ENCODE peak calls at places on chromosomes 3 and 15, in seven cellular contexts. K is H9; V is Peyer's patch; B is activated CD8-positive, alpha-beta T cell treated with anti-CD3 and anti-CD28 coated beads for 36 hours; F is K562; C is AG09309; W is omental fat pad. L is an unnamed sample.

GRCh38 chr3:53159415-53160135 is 1.4 kb upstream of the PRKCD start:
- DNase-seq in K (peak), V (peak), B (no peak), F (no peak), C (no peak), W (no peak), L (no peak)

GRCh38 chr3:127628426-127628787 is 578 bp upstream of the PODXL2 start:
- DNase-seq in K (no peak), V (no peak), B (no peak), F (no peak), C (no peak), W (no peak), L (no peak)

GRCh38 chr3:113746955-113747718 is at the start of gene ATP6V1A:
- DNase-seq in K (peak), V (peak), B (peak), F (peak), C (no peak), W (peak), L (no peak)

GRCh38 chr3:142586803-142587406 is 8.4 kb upstream of the ATR start:
- DNase-seq in K (peak), V (no peak), B (peak), F (peak), C (peak), W (no peak), L (peak)

GRCh38 chr15:43316007-43316968 is 14.1 kb downstream of the LCMT2 start:
- DNase-seq in K (no peak), V (no peak), B (no peak), F (no peak), C (no peak), W (no peak), L (no peak)

GRCh38 chr3:172666873-172667694 is 43.8 kb downstream of the NCEH1 start:
- DNase-seq in K (peak), V (no peak), B (peak), F (peak), C (peak), W (peak), L (peak)

GRCh38 chr3:31219131-31219843 is 313.4 kb upstream of the STT3B start:
- DNase-seq in K (no peak), V (no peak), B (no peak), F (no peak), C (peak), W (no peak), L (no peak)

GRCh38 chr3:45100998-45101407 is 45.2 kb downstream of the CDCP1 start:
- DNase-seq in K (no peak), V (no peak), B (peak), F (peak), C (peak), W (no peak), L (no peak)

GRCh38 chr3:189169728-189170127 is 2.0 kb upstream of the TPRG1 start:
- DNase-seq in K (peak), V (no peak), B (no peak), F (no peak), C (no peak), W (no peak), L (no peak)

GRCh38 chr15:25795061-25795460 is 68.1 kb downstream of the ATP10A start:
- DNase-seq in K (peak), V (peak), B (no peak), F (no peak), C (no peak), W (no peak), L (no peak)

GRCh38 chr15:43285609-43286037 is 18.9 kb upstream of the TGM5 start:
- DNase-seq in K (no peak), V (no peak), B (peak), F (peak), C (peak), W (peak), L (peak)

DNA sequence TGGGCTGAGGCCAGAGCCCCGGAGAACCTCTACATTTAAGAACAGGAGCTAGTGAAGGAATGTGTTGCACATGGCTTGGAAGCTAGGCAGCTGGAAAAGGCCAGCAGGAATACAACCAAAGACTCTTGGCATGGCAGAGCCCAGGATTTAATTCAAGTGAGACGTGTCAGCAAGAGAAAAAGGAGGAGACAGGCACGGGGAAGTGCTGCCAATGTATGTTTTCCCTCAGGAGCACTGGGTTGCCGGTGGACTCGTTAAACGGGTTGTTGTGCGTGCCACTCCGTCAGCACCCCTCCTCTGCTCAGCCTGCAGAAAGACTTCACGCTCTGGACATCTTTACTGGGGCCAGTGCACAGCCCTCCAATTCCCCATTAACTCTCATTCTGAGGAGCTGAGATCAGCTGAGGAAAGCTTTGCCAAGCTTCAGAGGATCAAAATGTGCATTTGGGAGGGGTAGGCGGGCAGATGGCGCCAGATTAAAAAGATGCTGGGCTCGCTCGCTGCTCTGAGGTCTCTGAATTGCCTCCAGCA is 103.7 kb downstream of the PDZRN3 start:
- DNase-seq in K (no peak), V (no peak), B (no peak), F (no peak), C (no peak), W (no peak), L (no peak)
- TF ChIP-seq CTCF in K (no peak), V (no peak), B (no peak), F (no peak), C (no peak), W (no peak), L (no peak)

GRCh38 chr15:67501177-67501835 is 19.6 kb upstream of the C15orf61 start:
- DNase-seq in K (no peak), V (no peak), B (no peak), F (no peak), C (no peak), W (no peak), L (no peak)
- TF ChIP-seq CTCF in K (peak), V (peak), B (no peak), F (peak), C (peak), W (no peak), L (no peak)

DNA sequence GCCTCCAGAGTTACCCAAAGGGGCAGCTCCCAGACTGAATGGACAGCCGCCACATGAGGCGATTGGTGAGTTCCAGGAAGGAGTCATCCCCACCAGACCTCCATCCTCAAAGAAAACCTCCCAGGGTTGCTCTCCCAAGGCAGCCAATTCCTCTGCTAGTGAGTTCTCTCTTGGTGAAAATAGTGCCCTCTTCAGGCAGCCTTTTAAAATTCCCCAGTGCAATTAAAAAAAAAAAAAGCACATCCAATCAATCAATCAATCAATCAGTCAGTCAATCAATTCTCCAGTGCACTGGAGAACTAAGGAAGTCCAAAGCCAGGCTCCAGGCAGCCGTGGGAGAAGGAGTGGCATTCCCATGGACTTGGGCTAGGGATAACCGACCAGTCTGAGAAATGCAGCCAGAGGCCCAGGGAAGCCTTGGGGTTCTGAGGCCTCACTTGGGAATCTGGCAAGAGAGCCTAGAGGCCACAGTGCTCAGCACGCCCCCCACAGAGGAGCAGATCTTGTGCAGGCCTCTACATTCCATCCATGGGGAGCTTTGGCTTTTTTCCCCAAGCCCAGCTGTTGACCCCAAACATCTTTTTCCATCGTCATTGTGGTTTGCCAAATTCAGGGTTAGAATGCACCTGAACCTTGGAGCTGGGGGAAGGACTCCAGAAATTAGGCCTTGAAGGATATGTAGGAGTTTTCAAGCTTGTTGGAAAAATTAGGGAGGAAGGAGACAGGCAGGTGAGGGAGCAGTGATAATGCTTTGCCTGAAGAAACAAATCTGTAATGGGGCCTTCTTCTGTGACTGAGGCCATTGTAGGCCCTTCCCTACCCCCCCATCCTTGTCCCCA is 4.8 kb downstream of the PAQR5 start:
- DNase-seq in K (no peak), V (no peak), B (no peak), F (peak), C (no peak), W (no peak), L (no peak)
- TF ChIP-seq CTCF in K (peak), V (peak), B (peak), F (peak), C (peak), W (no peak), L (peak)

GRCh38 chr15:72562878-72563277 is 88.7 kb downstream of the ARIH1 start:
- DNase-seq in K (no peak), V (no peak), B (no peak), F (no peak), C (no peak), W (no peak), L (no peak)
- TF ChIP-seq CTCF in K (no peak), V (no peak), B (no peak), F (no peak), C (no peak), W (no peak), L (no peak)

GRCh38 chr3:116433552-116433951 is 11.7 kb downstream of the LSAMP start:
- DNase-seq in K (no peak), V (no peak), B (no peak), F (no peak), C (no peak), W (no peak), L (no peak)
- TF ChIP-seq CTCF in K (peak), V (no peak), B (no peak), F (no peak), C (no peak), W (no peak), L (no peak)

GRCh38 chr3:11818033-11818432 is 28.7 kb downstream of the TAMM41 start:
- DNase-seq in K (no peak), V (no peak), B (no peak), F (no peak), C (no peak), W (no peak), L (no peak)

GRCh38 chr3:11825271-11825670 is 21.4 kb downstream of the TAMM41 start:
- DNase-seq in K (no peak), V (no peak), B (no peak), F (no peak), C (no peak), W (no peak), L (no peak)

GRCh38 chr3:11819146-11819545 is 27.5 kb downstream of the TAMM41 start:
- DNase-seq in K (no peak), V (no peak), B (no peak), F (no peak), C (no peak), W (no peak), L (peak)

DNA sequence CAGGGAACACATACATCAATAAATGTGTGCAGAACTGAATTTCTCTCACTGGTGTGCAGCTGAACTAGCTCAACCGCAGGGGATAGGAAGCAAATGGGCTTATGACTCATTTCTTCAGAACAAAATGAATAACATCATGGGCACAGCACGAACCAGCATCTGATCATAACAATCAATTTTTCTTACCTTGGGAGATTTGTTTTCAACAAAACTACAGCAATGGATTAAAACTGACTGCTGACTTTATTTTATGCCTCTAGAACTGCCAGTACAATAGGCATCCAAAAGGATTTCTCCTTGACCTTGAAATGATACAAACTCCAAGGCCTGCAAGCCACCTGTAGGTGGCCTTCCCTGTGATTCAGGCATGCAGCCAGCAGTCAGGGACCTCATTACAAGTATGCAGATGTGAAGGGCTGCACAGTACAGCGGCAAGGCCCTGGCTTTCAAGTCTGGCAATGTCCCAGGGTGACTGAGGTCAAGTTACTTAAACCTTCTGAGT is 26.1 kb downstream of the TAMM41 start:
- DNase-seq in K (peak), V (no peak), B (peak), F (no peak), C (no peak), W (no peak), L (no peak)
- TF ChIP-seq CTCF in K (peak), V (no peak), B (no peak), F (no peak), C (peak), W (no peak), L (no peak)

GRCh38 chr15:60590935-60591490 is 112.1 kb upstream of the ICE2 start:
- DNase-seq in K (peak), V (peak), B (peak), F (no peak), C (no peak), W (no peak), L (peak)
- TF ChIP-seq CTCF in K (peak), V (no peak), B (no peak), F (no peak), C (peak), W (no peak), L (no peak)

GRCh38 chr3:23834082-23834870 is 28.5 kb downstream of the UBE2E1 start:
- DNase-seq in K (no peak), V (no peak), B (no peak), F (no peak), C (no peak), W (no peak), L (no peak)
- TF ChIP-seq CTCF in K (peak), V (no peak), B (no peak), F (peak), C (peak), W (no peak), L (no peak)

GRCh38 chr3:70064194-70064787 is 64.8 kb downstream of the SAMMSON start:
- DNase-seq in K (no peak), V (no peak), B (peak), F (peak), C (peak), W (no peak), L (no peak)

GRCh38 chr3:70067860-70068479 is 68.4 kb downstream of the SAMMSON start:
- DNase-seq in K (no peak), V (no peak), B (no peak), F (no peak), C (no peak), W (no peak), L (no peak)

GRCh38 chr3:70061111-70061510 is 61.6 kb downstream of the SAMMSON start:
- DNase-seq in K (no peak), V (no peak), B (no peak), F (no peak), C (no peak), W (no peak), L (no peak)

GRCh38 chr3:70069557-70069956 is 70.0 kb downstream of the SAMMSON start:
- DNase-seq in K (no peak), V (no peak), B (no peak), F (no peak), C (no peak), W (no peak), L (no peak)

DNA sequence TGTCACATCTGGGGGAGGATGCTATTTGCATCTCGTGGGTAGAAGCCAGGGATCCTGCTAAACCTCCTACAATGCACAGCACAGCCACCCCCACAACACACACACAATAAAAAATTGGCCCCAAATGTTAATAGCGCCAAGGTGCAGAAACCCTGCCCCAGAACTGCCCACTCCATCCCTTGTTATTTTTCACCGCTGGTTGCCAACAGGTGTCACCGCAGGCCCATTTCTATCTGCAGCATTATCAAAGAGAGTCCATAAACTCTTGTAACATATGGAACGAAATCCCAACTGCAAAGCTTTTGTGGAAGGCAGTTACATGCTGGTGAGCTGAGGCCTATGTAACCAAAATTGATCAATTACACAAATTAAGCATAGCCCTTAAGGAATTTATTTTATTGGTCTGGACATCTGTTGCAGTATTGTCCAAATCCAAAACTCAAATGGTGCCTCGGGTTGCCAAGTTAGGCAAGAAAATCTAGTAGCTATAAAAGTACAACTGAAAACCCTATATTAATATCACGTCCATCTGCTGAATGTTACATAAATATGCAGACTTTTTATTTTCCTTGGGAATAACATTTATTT is 66.2 kb downstream of the SAMMSON start:
- DNase-seq in K (no peak), V (no peak), B (peak), F (no peak), C (no peak), W (no peak), L (no peak)
- TF ChIP-seq CTCF in K (peak), V (no peak), B (no peak), F (no peak), C (no peak), W (no peak), L (no peak)

L was measured in PC-9.